ENCODE peak calls at places on chromosomes 13 and 19, in seven cellular contexts. One of them, this sample, is unnamed.

GRCh38 chr19:35379992-35380391 is 9.1 kb downstream of the GPR42 start:
- DNase-seq in Karpas-422: no peak
- DNase-seq in HEK293T: no peak
- DNase-seq in T-helper 17 cell: no peak
- DNase-seq in germinal center: no peak
- DNase-seq in uterus: no peak
- DNase-seq in amniotic stem cell: no peak
- DNase-seq in this sample: no peak

GRCh38 chr13:27007166-27007565 is 164.4 kb downstream of the USP12 start:
- DNase-seq in germinal center: no peak
- DNase-seq in T-helper 17 cell: no peak
- DNase-seq in amniotic stem cell: no peak
- DNase-seq in HEK293T: no peak
- DNase-seq in Karpas-422: no peak
- DNase-seq in uterus: no peak
- DNase-seq in this sample: no peak

GRCh38 chr19:19176950-19177349 is 6.9 kb upstream of the MEF2B start:
- DNase-seq in uterus: no peak
- DNase-seq in germinal center: no peak
- DNase-seq in T-helper 17 cell: no peak
- DNase-seq in Karpas-422: no peak
- DNase-seq in HEK293T: no peak
- DNase-seq in amniotic stem cell: no peak
- DNase-seq in this sample: no peak

GRCh38 chr19:46162731-46163130 is 14.7 kb downstream of the IGFL2 start:
- DNase-seq in amniotic stem cell: no peak
- DNase-seq in T-helper 17 cell: no peak
- DNase-seq in germinal center: no peak
- DNase-seq in uterus: no peak
- DNase-seq in HEK293T: no peak
- DNase-seq in Karpas-422: no peak
- DNase-seq in this sample: no peak

GRCh38 chr13:93476175-93476574 is 249.6 kb downstream of the GPC6 start:
- DNase-seq in HEK293T: no peak
- DNase-seq in germinal center: no peak
- DNase-seq in Karpas-422: no peak
- DNase-seq in uterus: no peak
- DNase-seq in T-helper 17 cell: no peak
- DNase-seq in amniotic stem cell: no peak
- DNase-seq in this sample: no peak

GRCh38 chr13:107266657-107267056 is 698.7 kb upstream of the ARGLU1 start:
- DNase-seq in HEK293T: no peak
- DNase-seq in amniotic stem cell: no peak
- DNase-seq in Karpas-422: no peak
- DNase-seq in T-helper 17 cell: no peak
- DNase-seq in germinal center: no peak
- DNase-seq in uterus: no peak
- DNase-seq in this sample: no peak

GRCh38 chr13:98842074-98842473 is 89.6 kb upstream of the SLC15A1 start:
- DNase-seq in T-helper 17 cell: no peak
- DNase-seq in amniotic stem cell: no peak
- DNase-seq in uterus: no peak
- DNase-seq in germinal center: no peak
- DNase-seq in Karpas-422: no peak
- DNase-seq in HEK293T: no peak
- DNase-seq in this sample: no peak

GRCh38 chr13:32225494-32225931 is 89.7 kb downstream of the ZAR1L start:
- DNase-seq in T-helper 17 cell: no peak
- DNase-seq in amniotic stem cell: no peak
- DNase-seq in Karpas-422: no peak
- DNase-seq in HEK293T: no peak
- DNase-seq in uterus: no peak
- DNase-seq in germinal center: no peak
- DNase-seq in this sample: no peak

GRCh38 chr13:111858571-111858970 is 208.4 kb upstream of the SOX1 start:
- DNase-seq in germinal center: no peak
- DNase-seq in Karpas-422: no peak
- DNase-seq in T-helper 17 cell: no peak
- DNase-seq in uterus: no peak
- DNase-seq in amniotic stem cell: no peak
- DNase-seq in HEK293T: no peak
- DNase-seq in this sample: no peak

GRCh38 chr13:86684402-86684801 is 885.2 kb upstream of the SLITRK6 start:
- DNase-seq in T-helper 17 cell: no peak
- DNase-seq in HEK293T: no peak
- DNase-seq in amniotic stem cell: no peak
- DNase-seq in uterus: no peak
- DNase-seq in Karpas-422: no peak
- DNase-seq in germinal center: no peak
- DNase-seq in this sample: no peak

GRCh38 chr13:93522486-93522885 is 295.9 kb downstream of the GPC6 start:
- DNase-seq in germinal center: no peak
- DNase-seq in Karpas-422: no peak
- DNase-seq in T-helper 17 cell: no peak
- DNase-seq in amniotic stem cell: no peak
- DNase-seq in HEK293T: no peak
- DNase-seq in uterus: no peak
- DNase-seq in this sample: no peak

GRCh38 chr19:49339364-49340068 is 4.3 kb downstream of the CD37 start:
- DNase-seq in T-helper 17 cell: no peak
- DNase-seq in Karpas-422: peak
- DNase-seq in amniotic stem cell: no peak
- DNase-seq in uterus: peak
- DNase-seq in germinal center: peak
- DNase-seq in HEK293T: no peak
- DNase-seq in this sample: peak